ENCODE peak calls at places on chromosomes 2 and 18, in ten cellular contexts. K is MM.1S, R is neural progenitor cell, L is brain microvascular endothelial cell, P is esophagus squamous epithelium, G is astrocyte of the spinal cord, D is SK-N-SH, A is HFF-Myc, F is psoas muscle, H is fibroblast of mammary gland. S is an unnamed sample.
A peak's percentile ranks its signal among the peaks of the same experiment; 100 is the strongest.

GRCh38 chr2:232551289-232551688 is 800 bp downstream of the EIF4E2 start:
- DNase-seq in F (no peak), P (no peak), R (no peak), K (no peak), H (no peak), G (no peak), L (no peak), A (no peak), D (no peak), S (no peak)

GRCh38 chr2:19876751-19877150 is 25.0 kb downstream of the TTC32 start:
- DNase-seq in F (no peak), K (no peak), D (no peak), P (no peak), R (no peak), L (no peak), G (peak; percentile 18), A (no peak), H (no peak), S (no peak)

GRCh38 chr2:118609138-118609537 is 238.3 kb downstream of the EN1 start:
- DNase-seq in A (no peak), D (no peak), K (no peak), H (peak; percentile 30), L (no peak), R (no peak), P (no peak), G (no peak), F (no peak), S (no peak)

GRCh38 chr18:9337875-9338274 is 3.3 kb downstream of the TWSG1 start:
- DNase-seq in P (no peak), F (no peak), K (no peak), R (no peak), D (no peak), H (peak; percentile 26), L (no peak), G (peak; percentile 48), A (no peak), S (no peak)

GRCh38 chr2:15561574-15562344 is 625 bp upstream of the NBAS start:
- DNase-seq in R (peak; percentile 47), L (peak; percentile 60), G (peak; percentile 71), H (peak; percentile 43), D (peak; percentile 26), A (no peak), P (no peak), F (no peak), K (no peak), S (peak; percentile 48)

GRCh38 chr2:72139471-72139870 is 8.2 kb downstream of the CYP26B1 start:
- DNase-seq in R (no peak), D (peak; percentile 15), P (no peak), L (no peak), K (no peak), G (no peak), H (no peak), F (no peak), A (no peak), S (no peak)

GRCh38 chr2:26230806-26231205 is 13.6 kb downstream of the HADHA start:
- DNase-seq in G (no peak), L (no peak), P (no peak), K (no peak), R (no peak), F (no peak), D (no peak), H (no peak), A (no peak), S (no peak)

GRCh38 chr2:198657520-198658121 is 800.1 kb downstream of the SATB2 start:
- DNase-seq in A (no peak), P (no peak), G (peak; percentile 22), R (peak; percentile 63), H (peak; percentile 17), F (no peak), L (peak; percentile 27), K (peak; percentile 33), D (peak; percentile 3), S (no peak)

GRCh38 chr18:62450546-62451395 is 72.1 kb upstream of the ZCCHC2 start:
- DNase-seq in F (peak; percentile 85), L (peak; percentile 80), P (no peak), R (no peak), K (no peak), D (peak; percentile 14), G (peak; percentile 70), H (peak; percentile 81), A (peak; percentile 45), S (peak; percentile 74)

GRCh38 chr18:53887447-53887846 is 337.0 kb downstream of the MBD2 start:
- DNase-seq in H (no peak), P (no peak), K (no peak), L (no peak), D (no peak), F (no peak), R (no peak), A (no peak), G (no peak), S (no peak)

DNA sequence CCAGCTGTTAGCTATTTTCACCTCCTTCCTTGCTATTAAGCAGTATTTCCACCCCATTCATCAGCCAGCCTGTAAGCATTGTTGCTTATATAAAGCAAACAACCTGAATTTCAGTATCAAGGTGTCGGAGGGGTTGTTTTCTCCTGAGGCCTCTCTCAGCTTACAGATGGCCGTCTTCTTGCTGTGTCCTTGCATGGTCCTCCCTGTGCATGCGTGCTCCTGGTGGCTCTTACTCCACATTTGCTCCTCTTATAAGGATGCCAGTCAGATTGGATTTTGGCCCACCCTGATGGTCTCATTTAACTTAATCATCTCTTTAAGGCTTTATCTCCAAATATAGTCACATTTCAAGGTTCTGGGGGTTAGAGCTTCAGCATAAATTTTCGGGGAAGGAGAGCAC is 2.6 kb downstream of the MAIP1 start:
- DNase-seq in K (no peak), P (no peak), A (no peak), L (no peak), G (no peak), F (no peak), H (no peak), D (no peak), R (no peak), S (no peak)
- H3K4me3 ChIP-seq in K (no peak overlapping the region), P (no peak overlapping the region), A (no peak overlapping the region), L (no peak overlapping the region), G (no peak overlapping the region), F (no peak overlapping the region), H (no peak overlapping the region), D (no peak overlapping the region), R (no peak overlapping the region), S (no peak overlapping the region)

GRCh38 chr2:96113367-96113677 is 3.0 kb downstream of the ADRA2B start:
- DNase-seq in L (no peak), D (no peak), A (no peak), K (no peak), F (no peak), R (no peak), H (no peak), P (no peak), G (no peak), S (no peak)
- TF ChIP-seq CTCF in L (peak; percentile 10), D (no peak), A (no peak), K (peak; percentile 14), F (no peak), R (peak; percentile 31), H (no peak), P (no peak), G (no peak), S (no peak)

GRCh38 chr2:218394298-218395089 is 5.2 kb upstream of the CTDSP1 start:
- DNase-seq in K (no peak), L (no peak), H (no peak), A (no peak), G (no peak), R (no peak), F (no peak), D (peak; percentile 16), P (no peak), S (no peak)

GRCh38 chr2:218395090-218395444 is 4.6 kb upstream of the CTDSP1 start:
- DNase-seq in K (no peak), A (no peak), H (no peak), L (no peak), G (no peak), P (no peak), F (no peak), D (no peak), R (no peak), S (no peak)

GRCh38 chr2:218395826-218396687 is 3.6 kb upstream of the CTDSP1 start:
- DNase-seq in R (peak; percentile 98), L (peak; percentile 88), F (peak; percentile 94), A (peak; percentile 82), H (peak; percentile 95), P (peak; percentile 75), G (peak; percentile 99), D (peak; percentile 96), K (peak; percentile 96), S (peak; percentile 98)

GRCh38 chr2:218396688-218397501 is 2.8 kb upstream of the CTDSP1 start:
- DNase-seq in D (peak; percentile 54), P (no peak), A (no peak), H (peak; percentile 67), R (peak; percentile 50), L (peak; percentile 46), K (no peak), G (peak; percentile 74), F (peak; percentile 78), S (peak; percentile 81)

DNA sequence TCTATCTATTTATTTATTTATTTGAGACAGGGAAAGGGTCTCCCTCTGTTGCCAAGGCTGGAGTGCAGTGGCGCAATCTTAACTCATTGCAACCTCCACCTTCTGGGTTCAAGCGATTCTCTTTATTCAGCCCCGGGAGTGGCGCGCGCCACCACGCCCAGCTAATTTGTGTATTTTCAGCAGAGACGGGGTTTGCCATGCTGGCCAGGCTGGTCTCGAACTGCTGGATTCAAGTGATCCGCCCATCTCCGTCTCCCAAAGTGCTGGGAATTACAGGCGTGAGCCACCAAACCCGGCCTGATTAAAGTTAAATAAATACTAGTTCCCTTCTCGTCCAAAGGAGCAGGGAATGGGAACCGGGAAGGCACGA is 4.2 kb upstream of the CTDSP1 start:
- DNase-seq in H (no peak), A (no peak), R (no peak), G (no peak), D (no peak), L (no peak), F (no peak), K (no peak), P (no peak), S (no peak)
- H3K4me3 ChIP-seq in H (peak overlapping the region; percentile 79), A (peak overlapping the region; percentile 62), R (peak overlapping the region; percentile 74), G (peak overlapping the region; percentile 74), D (peak overlapping the region; percentile 92), L (peak overlapping the region; percentile 72), F (peak overlapping the region; percentile 91), K (peak overlapping the region; percentile 95), P (peak overlapping the region; percentile 98), S (peak overlapping the region; percentile 70)

GRCh38 chr2:11829324-11829946 is 83.0 kb downstream of the LPIN1 start:
- DNase-seq in F (peak; percentile 60), H (peak; percentile 55), P (peak; percentile 7), G (peak; percentile 66), L (peak; percentile 33), K (peak; percentile 44), D (peak; percentile 89), R (peak; percentile 85), A (peak; percentile 33), S (peak; percentile 80)
- TF ChIP-seq CTCF in F (peak; percentile 36), H (peak; percentile 43), P (peak; percentile 39), G (peak; percentile 64), L (peak; percentile 72), K (peak; percentile 51), D (peak; percentile 82), R (peak; percentile 69), A (peak; percentile 64), S (peak; percentile 54)

GRCh38 chr2:226835796-226836547 is at the start of gene RHBDD1:
- DNase-seq in D (peak; percentile 98), F (peak; percentile 96), L (peak; percentile 92), H (peak; percentile 92), P (peak; percentile 72), G (peak; percentile 98), K (peak; percentile 96), A (peak; percentile 66), R (peak; percentile 96), S (peak; percentile 99)
- H3K4me3 ChIP-seq in D (peak within 1 kb of the TSS; percentile 90), F (peak within 1 kb of the TSS; percentile 86), L (peak within 1 kb of the TSS; percentile 68), H (peak within 1 kb of the TSS; percentile 75), P (peak within 1 kb of the TSS; percentile 89), G (peak within 1 kb of the TSS; percentile 66), K (peak within 1 kb of the TSS; percentile 82), A (peak within 1 kb of the TSS; percentile 67), R (peak within 1 kb of the TSS; percentile 46), S (peak within 1 kb of the TSS; percentile 78)

S was measured in foreskin fibroblast.